ENCODE peak calls at places on chromosome 6, in ten cellular contexts. X is kidney, U is mesenchymal stem cell, K is endothelial cell of umbilical vein, N is GM23248, S is heart right ventricle, O is HepG2, V is thoracic aorta, E is spleen, A is Peyer's patch. D is an unnamed sample.

GRCh38 chr6:139757766-139758655 is 383.6 kb upstream of the CITED2 start:
- DNase-seq in X (no peak), U (no peak), K (no peak), N (peak; percentile 71), S (no peak), O (no peak), V (no peak), E (no peak), A (no peak), D (no peak)

GRCh38 chr6:38220069-38220723 is 400.7 kb downstream of the ZFAND3 start:
- DNase-seq in X (no peak), U (no peak), K (no peak), N (no peak), S (no peak), O (no peak), V (no peak), E (no peak), A (no peak), D (no peak)

GRCh38 chr6:118283759-118284158 is 264.3 kb upstream of the PLN start:
- DNase-seq in X (no peak), U (peak; percentile 71), K (peak; percentile 64), N (peak; percentile 80), S (peak; percentile 73), O (peak; percentile 59), V (no peak), E (no peak), A (no peak), D (peak; percentile 54)

GRCh38 chr6:142680308-142680707 is 264.7 kb downstream of the HIVEP2 start:
- DNase-seq in X (no peak), U (no peak), K (peak; percentile 46), N (peak; percentile 85), S (no peak), O (no peak), V (no peak), E (no peak), A (no peak), D (no peak)

GRCh38 chr6:146028250-146028789 is 542 bp upstream of the GRM1 start:
- DNase-seq in X (peak; percentile 75), U (peak; percentile 60), K (peak; percentile 52), N (peak; percentile 74), S (peak; percentile 51), O (peak; percentile 36), V (no peak), E (peak; percentile 78), A (no peak), D (peak; percentile 7)

GRCh38 chr6:26521485-26522391 is 16.4 kb upstream of the HMGN4 start:
- DNase-seq in X (peak; percentile 93), U (peak; percentile 81), K (peak; percentile 74), N (peak; percentile 85), S (peak; percentile 81), O (no peak), V (peak; percentile 26), E (peak; percentile 97), A (peak; percentile 79), D (peak; percentile 73)

GRCh38 chr6:19860235-19860877 is 23.2 kb downstream of the ID4 start:
- DNase-seq in X (no peak), U (no peak), K (no peak), N (no peak), S (no peak), O (no peak), V (no peak), E (no peak), A (no peak), D (no peak)

GRCh38 chr6:129110687-129111343 is 227.9 kb downstream of the LAMA2 start:
- DNase-seq in X (no peak), U (no peak), K (no peak), N (no peak), S (no peak), O (no peak), V (no peak), E (no peak), A (no peak), D (no peak)

GRCh38 chr6:137277971-137278602 is 58.9 kb upstream of the IFNGR1 start:
- DNase-seq in X (no peak), U (peak; percentile 66), K (peak; percentile 40), N (peak; percentile 89), S (no peak), O (peak; percentile 28), V (no peak), E (no peak), A (no peak), D (no peak)

GRCh38 chr6:130001229-130001554 is 17.2 kb upstream of the L3MBTL3 start:
- DNase-seq in X (no peak), U (no peak), K (peak; percentile 8), N (no peak), S (no peak), O (no peak), V (no peak), E (no peak), A (no peak), D (no peak)

GRCh38 chr6:100506651-100507050 is 41.9 kb upstream of the SIM1 start:
- DNase-seq in X (no peak), U (no peak), K (peak; percentile 66), N (no peak), S (no peak), O (no peak), V (no peak), E (no peak), A (no peak), D (no peak)

GRCh38 chr6:166653639-166653941 is 26.5 kb upstream of the RPS6KA2 start:
- DNase-seq in X (no peak), U (no peak), K (no peak), N (no peak), S (no peak), O (no peak), V (no peak), E (no peak), A (no peak), D (no peak)

GRCh38 chr6:117829594-117830319 is 77.3 kb upstream of the SLC35F1 start:
- DNase-seq in X (no peak), U (peak; percentile 59), K (peak; percentile 39), N (peak; percentile 72), S (no peak), O (peak; percentile 44), V (no peak), E (no peak), A (no peak), D (no peak)

GRCh38 chr6:116536216-116536621 is 9.3 kb downstream of the TRAPPC3L start:
- DNase-seq in X (no peak), U (peak; percentile 73), K (peak; percentile 71), N (peak; percentile 79), S (peak; percentile 34), O (peak; percentile 73), V (no peak), E (no peak), A (no peak), D (no peak)

GRCh38 chr6:15643542-15643941 is 19.3 kb downstream of the DTNBP1 start:
- DNase-seq in X (no peak), U (no peak), K (no peak), N (no peak), S (no peak), O (no peak), V (no peak), E (no peak), A (no peak), D (no peak)
- H3K9me3 ChIP-seq in X (no peaks in the 10 kb centered on the region), U (peaks cover 20% of the 10 kb centered on the region), K (no peaks in the 10 kb centered on the region), N (no peaks in the 10 kb centered on the region), S (peaks cover 39% of the 10 kb centered on the region), O (peaks cover 18% of the 10 kb centered on the region), V (peaks cover 18% of the 10 kb centered on the region), E (peaks cover 62% of the 10 kb centered on the region), A (peaks cover 7% of the 10 kb centered on the region), D (peaks cover 9% of the 10 kb centered on the region)

GRCh38 chr6:12289655-12290489 is at the start of gene EDN1:
- DNase-seq in X (peak; percentile 92), U (peak; percentile 88), K (peak; percentile 100), N (peak; percentile 97), S (peak; percentile 68), O (peak; percentile 57), V (no peak), E (peak; percentile 92), A (peak; percentile 48), D (peak; percentile 14)

GRCh38 chr6:12290490-12290820 is 294 bp downstream of the EDN1 start:
- DNase-seq in X (no peak), U (no peak), K (no peak), N (no peak), S (no peak), O (no peak), V (no peak), E (no peak), A (no peak), D (no peak)

GRCh38 chr6:12291785-12292604 is 1.8 kb downstream of the EDN1 start:
- DNase-seq in X (no peak), U (peak; percentile 60), K (no peak), N (peak; percentile 56), S (no peak), O (peak; percentile 73), V (no peak), E (peak; percentile 71), A (no peak), D (no peak)

GRCh38 chr6:12293234-12293930 is 3.2 kb downstream of the EDN1 start:
- DNase-seq in X (no peak), U (no peak), K (no peak), N (no peak), S (no peak), O (no peak), V (no peak), E (no peak), A (no peak), D (no peak)

DNA sequence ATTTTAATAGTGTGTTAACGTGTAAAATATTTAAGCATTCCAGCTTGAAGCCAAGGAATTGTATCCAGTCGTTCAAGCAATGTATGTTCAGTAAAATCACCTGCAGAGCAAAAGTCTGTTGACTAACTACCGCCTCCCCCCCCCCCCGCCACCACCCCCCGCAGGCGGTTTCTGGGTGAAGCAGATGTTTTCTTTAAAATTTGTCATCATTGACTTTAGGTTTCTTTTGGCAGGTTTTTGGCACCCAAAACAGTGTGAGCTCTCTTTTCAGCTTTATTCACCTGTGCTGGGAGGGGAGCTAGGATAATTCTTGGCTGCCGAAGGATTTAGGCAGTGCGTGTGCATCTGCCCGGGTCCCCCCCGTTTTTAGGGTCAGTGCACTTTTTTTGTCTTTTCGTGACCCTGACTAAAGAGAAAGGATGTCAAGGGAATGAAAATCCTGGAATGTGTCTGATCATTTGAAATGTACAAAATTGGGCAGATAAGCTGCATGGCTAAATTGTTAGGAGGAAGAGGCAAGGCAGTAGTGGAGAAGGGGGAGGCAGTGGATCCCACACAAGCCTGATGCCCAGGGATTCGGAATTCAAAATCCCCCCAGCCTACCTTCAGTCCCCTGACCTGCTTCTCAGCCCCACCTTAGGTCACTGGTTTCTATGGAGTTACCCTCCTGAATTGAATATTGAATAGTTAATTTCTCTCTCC is 1.1 kb downstream of the EDN1 start:
- DNase-seq in X (no peak), U (no peak), K (no peak), N (no peak), S (no peak), O (no peak), V (no peak), E (no peak), A (no peak), D (no peak)
- H3K4me3 ChIP-seq in X (peak overlapping the region; percentile 72), U (peak overlapping the region; percentile 62), K (peak overlapping the region; percentile 91), N (peak overlapping the region; percentile 85), S (peak overlapping the region; percentile 25), O (no peak overlapping the region), V (peak overlapping the region; percentile 74), E (peak overlapping the region; percentile 18), A (peak overlapping the region; percentile 46), D (no peak overlapping the region)

GRCh38 chr6:133632206-133632605 is 256.7 kb upstream of the TCF21 start:
- DNase-seq in X (no peak), U (peak; percentile 77), K (no peak), N (peak; percentile 79), S (no peak), O (no peak), V (no peak), E (no peak), A (no peak), D (no peak)
- H3K4me1 ChIP-seq in X (no peaks in the 10 kb centered on the region), U (no peaks in the 10 kb centered on the region), K (no peaks in the 10 kb centered on the region), N (peaks cover 33% of the 10 kb centered on the region), S (no peaks in the 10 kb centered on the region), O (no peaks in the 10 kb centered on the region), V (peaks cover 11% of the 10 kb centered on the region), E (no peaks in the 10 kb centered on the region), A (no peaks in the 10 kb centered on the region), D (no peaks in the 10 kb centered on the region)

GRCh38 chr6:77334093-77334492 is 129.2 kb downstream of the HTR1B start:
- DNase-seq in X (no peak), U (no peak), K (no peak), N (no peak), S (no peak), O (no peak), V (no peak), E (peak; percentile 33), A (no peak), D (no peak)
- H3K9me3 ChIP-seq in X (no peaks in the 10 kb centered on the region), U (peaks cover 15% of the 10 kb centered on the region), K (peaks cover 2% of the 10 kb centered on the region), N (no peaks in the 10 kb centered on the region), S (peaks cover 50% of the 10 kb centered on the region), O (peaks cover 36% of the 10 kb centered on the region), V (peaks cover 6% of the 10 kb centered on the region), E (peaks cover 44% of the 10 kb centered on the region), A (peaks cover 5% of the 10 kb centered on the region), D (no peaks in the 10 kb centered on the region)

D was measured in CD8-positive, alpha-beta memory T cell.